ENCODE peak calls at places on chromosome 14, in nine cellular contexts. One of them, this sample, is unnamed.

GRCh38 chr14:92686763-92687427 is 61.5 kb downstream of the LGMN start:
- DNase-seq in GM04504: peak; percentile 35
- DNase-seq in cardiac fibroblast: peak; percentile 69
- DNase-seq in occipital lobe: peak; percentile 70
- DNase-seq in AG20443: peak; percentile 97
- DNase-seq in AG10803: peak; percentile 54
- DNase-seq in stimulated activated CD8-positive, alpha-beta memory T cell treated with anti-CD3 and anti-CD28 coated beads, Interleukin-15, amount 100 ng/mL, for 1 hour: peak; percentile 21
- DNase-seq in NCI-H524: peak; percentile 89
- DNase-seq in GM06990: peak; percentile 63
- DNase-seq in this sample: peak; percentile 78

GRCh38 chr14:64639340-64639821 is 64.8 kb upstream of the PLEKHG3 start:
- DNase-seq in occipital lobe: no peak
- DNase-seq in stimulated activated CD8-positive, alpha-beta memory T cell treated with anti-CD3 and anti-CD28 coated beads, Interleukin-15, amount 100 ng/mL, for 1 hour: no peak
- DNase-seq in cardiac fibroblast: no peak
- DNase-seq in NCI-H524: no peak
- DNase-seq in AG10803: no peak
- DNase-seq in AG20443: no peak
- DNase-seq in GM06990: no peak
- DNase-seq in GM04504: no peak
- DNase-seq in this sample: peak; percentile 78

GRCh38 chr14:99273025-99273723 is 1.2 kb upstream of the BCL11B start:
- DNase-seq in occipital lobe: no peak
- DNase-seq in NCI-H524: peak; percentile 88
- DNase-seq in stimulated activated CD8-positive, alpha-beta memory T cell treated with anti-CD3 and anti-CD28 coated beads, Interleukin-15, amount 100 ng/mL, for 1 hour: no peak
- DNase-seq in cardiac fibroblast: no peak
- DNase-seq in GM04504: no peak
- DNase-seq in AG20443: no peak
- DNase-seq in AG10803: no peak
- DNase-seq in GM06990: peak; percentile 36
- DNase-seq in this sample: peak; percentile 3

GRCh38 chr14:75119056-75119455 is 7.8 kb downstream of the NEK9 start:
- DNase-seq in GM04504: no peak
- DNase-seq in AG20443: no peak
- DNase-seq in GM06990: no peak
- DNase-seq in NCI-H524: no peak
- DNase-seq in occipital lobe: no peak
- DNase-seq in stimulated activated CD8-positive, alpha-beta memory T cell treated with anti-CD3 and anti-CD28 coated beads, Interleukin-15, amount 100 ng/mL, for 1 hour: no peak
- DNase-seq in cardiac fibroblast: peak; percentile 45
- DNase-seq in AG10803: peak; percentile 6
- DNase-seq in this sample: peak; percentile 58

GRCh38 chr14:51663783-51664326 is 12.1 kb downstream of the FRMD6 start:
- DNase-seq in GM04504: no peak
- DNase-seq in NCI-H524: no peak
- DNase-seq in occipital lobe: no peak
- DNase-seq in stimulated activated CD8-positive, alpha-beta memory T cell treated with anti-CD3 and anti-CD28 coated beads, Interleukin-15, amount 100 ng/mL, for 1 hour: no peak
- DNase-seq in cardiac fibroblast: no peak
- DNase-seq in AG20443: no peak
- DNase-seq in AG10803: no peak
- DNase-seq in GM06990: no peak
- DNase-seq in this sample: no peak

GRCh38 chr14:43408472-43408871 is 1098.6 kb downstream of the FSCB start:
- DNase-seq in AG20443: no peak
- DNase-seq in GM06990: no peak
- DNase-seq in stimulated activated CD8-positive, alpha-beta memory T cell treated with anti-CD3 and anti-CD28 coated beads, Interleukin-15, amount 100 ng/mL, for 1 hour: no peak
- DNase-seq in NCI-H524: no peak
- DNase-seq in cardiac fibroblast: no peak
- DNase-seq in GM04504: no peak
- DNase-seq in AG10803: no peak
- DNase-seq in occipital lobe: no peak
- DNase-seq in this sample: no peak

GRCh38 chr14:68986225-68986624 is 7.1 kb upstream of the ACTN1 start:
- DNase-seq in GM04504: no peak
- DNase-seq in AG20443: no peak
- DNase-seq in cardiac fibroblast: no peak
- DNase-seq in AG10803: no peak
- DNase-seq in occipital lobe: no peak
- DNase-seq in stimulated activated CD8-positive, alpha-beta memory T cell treated with anti-CD3 and anti-CD28 coated beads, Interleukin-15, amount 100 ng/mL, for 1 hour: no peak
- DNase-seq in NCI-H524: no peak
- DNase-seq in GM06990: no peak
- DNase-seq in this sample: no peak

GRCh38 chr14:85587152-85587697 is 57.3 kb downstream of the FLRT2 start:
- DNase-seq in GM04504: no peak
- DNase-seq in cardiac fibroblast: peak; percentile 65
- DNase-seq in NCI-H524: no peak
- DNase-seq in AG20443: no peak
- DNase-seq in occipital lobe: no peak
- DNase-seq in stimulated activated CD8-positive, alpha-beta memory T cell treated with anti-CD3 and anti-CD28 coated beads, Interleukin-15, amount 100 ng/mL, for 1 hour: no peak
- DNase-seq in AG10803: peak; percentile 80
- DNase-seq in GM06990: no peak
- DNase-seq in this sample: peak; percentile 91

GRCh38 chr14:53432378-53432802 is 279.3 kb upstream of the DDHD1 start:
- DNase-seq in cardiac fibroblast: peak; percentile 56
- DNase-seq in GM04504: no peak
- DNase-seq in AG10803: peak; percentile 41
- DNase-seq in GM06990: peak; percentile 15
- DNase-seq in stimulated activated CD8-positive, alpha-beta memory T cell treated with anti-CD3 and anti-CD28 coated beads, Interleukin-15, amount 100 ng/mL, for 1 hour: no peak
- DNase-seq in AG20443: peak; percentile 63
- DNase-seq in occipital lobe: no peak
- DNase-seq in NCI-H524: peak; percentile 71
- DNase-seq in this sample: peak; percentile 45

This sample was measured in EH.